ENCODE peak calls at places on chromosome 4, in four cellular contexts. One of them, this sample, is unnamed.

GRCh38 chr4:91280551-91281290 is 1023.0 kb upstream of the GRID2 start:
- DNase-seq in K562: no peak
- DNase-seq in H1: no peak
- DNase-seq in GM12891: no peak
- DNase-seq in this sample: no peak

GRCh38 chr4:77268108-77268507 is 111.1 kb downstream of the CCNG2 start:
- DNase-seq in GM12891: no peak
- DNase-seq in K562: no peak
- DNase-seq in H1: no peak
- DNase-seq in this sample: no peak

GRCh38 chr4:188534297-188534696 is 395.1 kb downstream of the TRIML1 start:
- DNase-seq in H1: no peak
- DNase-seq in GM12891: no peak
- DNase-seq in K562: no peak
- DNase-seq in this sample: no peak

GRCh38 chr4:34972189-34972588 is 1272.1 kb downstream of the ARAP2 start:
- DNase-seq in H1: no peak
- DNase-seq in K562: no peak
- DNase-seq in GM12891: no peak
- DNase-seq in this sample: no peak

GRCh38 chr4:140666889-140667614 is 89.1 kb downstream of the TBC1D9 start:
- DNase-seq in GM12891: no peak
- DNase-seq in H1: no peak
- DNase-seq in K562: no peak
- DNase-seq in this sample: no peak

GRCh38 chr4:10664408-10664807 is 20.2 kb downstream of the CLNK start:
- DNase-seq in GM12891: no peak
- DNase-seq in H1: no peak
- DNase-seq in K562: no peak
- DNase-seq in this sample: no peak

GRCh38 chr4:122633211-122633610 is 12.3 kb upstream of the IL21 start:
- DNase-seq in GM12891: no peak
- DNase-seq in K562: no peak
- DNase-seq in H1: no peak
- DNase-seq in this sample: no peak

GRCh38 chr4:31043382-31044062 is 323.4 kb downstream of the PCDH7 start:
- DNase-seq in GM12891: no peak
- DNase-seq in H1: no peak
- DNase-seq in K562: no peak
- DNase-seq in this sample: no peak

GRCh38 chr4:152100378-152101201 is 339.8 kb upstream of the GATB start:
- DNase-seq in H1: no peak
- DNase-seq in K562: no peak
- DNase-seq in GM12891: peak
- DNase-seq in this sample: peak

GRCh38 chr4:118749347-118749988 is 64.3 kb downstream of the METTL14 start:
- DNase-seq in K562: no peak
- DNase-seq in H1: no peak
- DNase-seq in GM12891: no peak
- DNase-seq in this sample: no peak

GRCh38 chr4:131613086-131613823 is 1535.8 kb upstream of the PCDH10 start:
- DNase-seq in H1: no peak
- DNase-seq in K562: no peak
- DNase-seq in GM12891: no peak
- DNase-seq in this sample: no peak

DNA sequence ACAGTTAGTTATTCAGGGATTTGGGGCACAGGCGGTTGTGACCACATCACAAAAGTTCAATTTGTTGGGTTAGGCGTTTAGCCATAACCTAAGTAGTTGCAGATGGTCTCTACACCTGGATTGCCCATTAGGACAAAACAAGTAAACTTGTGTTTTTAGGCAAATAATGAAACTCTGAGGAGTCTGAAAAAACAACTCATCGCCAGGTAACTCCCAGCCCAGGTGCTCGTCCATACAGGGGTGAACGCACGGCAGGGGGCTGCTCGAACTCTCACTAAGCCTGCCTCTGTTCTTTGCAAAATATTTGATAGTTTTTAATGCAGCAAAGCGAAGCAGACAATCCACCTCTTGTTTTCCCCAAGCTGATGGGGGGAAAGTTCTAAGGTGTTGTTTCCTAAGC is 571 bp upstream of the RHOH start:
- DNase-seq in K562: no peak
- DNase-seq in H1: no peak
- DNase-seq in GM12891: no peak
- DNase-seq in this sample: no peak
- TF ChIP-seq TAF1 in K562: no peak
- TF ChIP-seq TAF1 in H1: no peak
- TF ChIP-seq TAF1 in GM12891: no peak
- TF ChIP-seq TAF1 in this sample: no peak

DNA sequence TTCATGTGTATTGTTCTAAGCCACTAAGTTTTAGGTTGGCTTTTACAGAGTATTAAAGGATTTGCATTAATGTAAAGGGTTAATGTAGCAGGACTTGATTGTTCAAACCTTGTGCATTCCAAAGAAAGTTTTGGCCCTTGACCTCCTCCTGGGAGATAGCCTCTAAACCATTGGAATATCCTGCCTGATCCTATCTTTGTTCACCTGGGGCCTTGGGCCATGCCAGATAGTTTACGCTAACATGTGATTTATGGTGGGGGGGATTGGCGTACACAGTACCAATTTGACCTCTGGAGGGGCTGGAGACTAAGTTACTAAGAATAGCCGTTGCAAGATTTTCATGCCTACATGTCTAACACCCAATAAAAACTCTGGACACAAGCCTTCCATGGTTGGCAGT is 1002.7 kb upstream of the PABPC4L start:
- DNase-seq in GM12891: no peak
- DNase-seq in K562: no peak
- DNase-seq in H1: no peak
- DNase-seq in this sample: no peak
- TF ChIP-seq POLR2AphosphoS5 in GM12891: no peak
- TF ChIP-seq POLR2AphosphoS5 in K562: no peak
- TF ChIP-seq POLR2AphosphoS5 in H1: no peak
- TF ChIP-seq POLR2AphosphoS5 in this sample: no peak

DNA sequence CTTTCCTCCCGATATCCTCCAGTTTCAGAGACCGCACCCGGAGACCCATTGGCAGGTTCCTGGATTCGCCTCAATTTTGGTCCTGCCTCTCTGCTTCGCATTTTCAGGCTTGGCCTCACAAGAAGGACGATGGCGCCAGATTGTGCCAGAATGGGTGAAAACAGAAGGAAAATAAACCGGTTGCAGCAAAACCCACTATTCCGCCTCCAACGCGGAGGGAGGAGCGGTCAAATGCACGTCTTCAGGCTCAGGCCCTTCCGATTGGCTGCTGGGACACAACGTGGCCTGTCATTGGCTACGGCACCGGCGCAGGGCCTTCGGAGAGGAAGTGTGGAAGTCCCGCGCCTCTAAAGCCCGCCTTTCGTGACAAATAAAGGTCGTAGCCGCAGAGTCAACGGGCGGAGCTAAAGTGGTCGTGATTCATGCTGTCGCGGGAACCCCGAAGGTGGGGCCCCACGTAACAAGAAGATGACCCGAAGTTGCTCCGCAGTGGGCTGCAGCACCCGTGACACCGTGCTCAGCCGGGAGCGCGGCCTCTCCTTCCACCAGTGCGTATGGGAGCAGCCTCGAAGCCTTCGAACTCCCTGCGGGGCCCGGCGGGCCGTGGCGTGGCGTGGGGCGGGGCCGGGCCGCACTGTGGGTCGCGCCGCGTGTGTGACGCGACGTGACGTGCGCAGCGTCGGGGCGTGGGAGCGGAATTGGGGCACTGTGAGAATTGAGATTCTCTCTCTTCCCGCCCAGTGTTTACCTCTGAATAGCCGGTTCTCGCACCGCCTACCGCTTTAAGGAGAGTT is at the start of gene THAP9:
- DNase-seq in K562: peak
- DNase-seq in H1: peak
- DNase-seq in GM12891: peak
- DNase-seq in this sample: peak
- TF ChIP-seq POLR2A in K562: peak
- TF ChIP-seq POLR2A in H1: peak
- TF ChIP-seq POLR2A in GM12891: peak
- TF ChIP-seq POLR2A in this sample: peak

GRCh38 chr4:78776031-78776728 is at the start of gene BMP2K:
- DNase-seq in GM12891: peak
- DNase-seq in H1: peak
- DNase-seq in K562: peak
- DNase-seq in this sample: peak

GRCh38 chr4:78777556-78777900 is 1.4 kb downstream of the BMP2K start:
- DNase-seq in H1: no peak
- DNase-seq in GM12891: no peak
- DNase-seq in K562: no peak
- DNase-seq in this sample: no peak

GRCh38 chr4:78778530-78778929 is 2.4 kb downstream of the BMP2K start:
- DNase-seq in K562: no peak
- DNase-seq in H1: no peak
- DNase-seq in GM12891: no peak
- DNase-seq in this sample: no peak

GRCh38 chr4:78775278-78776030 is 696 bp upstream of the BMP2K start:
- DNase-seq in GM12891: peak
- DNase-seq in H1: peak
- DNase-seq in K562: peak
- DNase-seq in this sample: peak

DNA sequence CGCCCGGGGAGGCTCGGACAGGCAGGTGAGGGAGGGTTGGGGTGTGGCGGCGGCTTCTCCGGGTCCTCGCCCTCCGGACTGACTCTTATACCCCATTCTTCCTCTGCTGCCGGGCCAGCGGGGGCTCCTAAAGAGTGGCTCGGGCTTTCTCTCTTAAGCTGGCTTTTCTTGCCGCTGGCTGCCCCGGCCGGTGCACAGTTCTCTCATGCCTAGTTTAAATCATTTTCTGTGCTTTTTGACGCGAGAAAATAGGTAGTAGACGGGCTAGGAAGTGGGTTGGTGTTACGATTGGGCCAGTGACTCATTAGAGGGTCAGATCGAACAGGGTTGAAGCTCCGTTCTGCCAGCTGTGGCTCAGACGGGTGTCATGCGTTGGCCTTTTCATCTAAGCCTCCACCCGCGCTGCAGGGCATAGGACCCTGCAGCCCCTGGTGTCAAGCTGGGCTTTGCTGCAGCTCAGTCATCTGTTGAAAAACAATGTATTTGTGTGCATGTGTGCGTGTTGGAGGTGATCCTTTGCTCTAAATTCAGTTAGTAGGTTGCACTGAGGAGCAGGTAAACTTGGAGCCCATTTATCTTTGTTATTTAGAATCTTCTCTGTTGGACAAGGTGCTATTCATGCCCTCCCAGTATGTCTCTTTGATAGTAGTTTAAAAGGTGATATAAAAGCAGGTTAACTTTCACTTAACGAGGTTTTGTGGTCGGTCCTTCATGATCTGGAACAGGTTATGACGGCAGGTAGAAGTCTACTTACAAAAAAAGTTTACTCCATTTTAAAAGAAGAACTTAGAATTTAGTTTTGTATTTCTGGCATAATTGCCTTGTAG is 792 bp downstream of the BMP2K start:
- DNase-seq in K562: peak
- DNase-seq in GM12891: no peak
- DNase-seq in H1: peak
- DNase-seq in this sample: peak
- TF ChIP-seq TAF1 in K562: no peak
- TF ChIP-seq TAF1 in GM12891: no peak
- TF ChIP-seq TAF1 in H1: peak
- TF ChIP-seq TAF1 in this sample: no peak

GRCh38 chr4:121397941-121398601 is 17.3 kb upstream of the QRFPR start:
- DNase-seq in GM12891: no peak
- DNase-seq in H1: no peak
- DNase-seq in K562: no peak
- DNase-seq in this sample: no peak
- TF ChIP-seq POLR2AphosphoS5 in GM12891: no peak
- TF ChIP-seq POLR2AphosphoS5 in H1: no peak
- TF ChIP-seq POLR2AphosphoS5 in K562: no peak
- TF ChIP-seq POLR2AphosphoS5 in this sample: no peak

DNA sequence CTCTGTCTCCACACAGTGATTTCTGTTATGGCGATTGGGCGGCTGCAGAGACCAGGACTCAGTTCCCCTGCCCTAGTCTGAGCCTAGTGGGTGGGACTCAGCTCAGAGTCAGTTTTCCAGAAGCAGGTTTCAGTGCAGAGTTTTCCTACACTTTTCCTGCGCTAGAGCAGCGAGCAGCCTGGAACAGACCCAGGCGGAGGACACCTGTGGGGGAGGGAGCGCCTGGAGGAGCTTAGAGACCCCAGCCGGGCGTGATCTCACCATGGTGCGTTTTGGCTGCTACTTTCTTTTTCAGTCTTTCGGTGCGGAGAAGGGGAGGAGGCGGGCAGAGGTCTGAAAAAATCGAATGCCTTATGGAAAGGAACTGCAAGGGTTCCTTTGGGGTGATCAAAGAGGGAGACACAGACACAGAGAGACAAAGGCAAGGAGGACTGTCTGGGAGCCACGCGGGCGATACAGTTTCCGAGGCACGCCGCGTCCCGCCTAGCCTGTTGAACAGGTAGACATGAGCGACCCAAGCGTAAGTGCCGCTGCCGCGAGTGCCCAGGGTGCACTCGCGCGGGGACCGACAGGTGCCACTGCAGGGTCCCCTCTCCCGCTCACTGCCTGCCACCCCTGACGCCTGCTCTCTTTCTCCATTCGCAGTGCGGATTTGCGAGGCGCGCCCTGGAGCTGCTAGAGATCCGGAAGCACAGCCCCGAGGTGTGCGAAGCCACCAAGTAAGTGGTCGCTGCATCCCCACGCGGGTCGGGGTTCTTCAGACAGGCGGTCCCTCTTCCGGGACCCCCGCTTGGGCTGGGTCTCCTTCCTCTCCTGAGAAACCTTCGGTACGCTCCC is at the start of gene GUCY1A1:
- DNase-seq in GM12891: peak
- DNase-seq in H1: no peak
- DNase-seq in K562: no peak
- DNase-seq in this sample: peak
- TF ChIP-seq POLR2A in GM12891: no peak
- TF ChIP-seq POLR2A in H1: no peak
- TF ChIP-seq POLR2A in K562: no peak
- TF ChIP-seq POLR2A in this sample: no peak

GRCh38 chr4:3321295-3321889 is 28.6 kb downstream of the RGS12 start:
- DNase-seq in GM12891: no peak
- DNase-seq in K562: no peak
- DNase-seq in H1: no peak
- DNase-seq in this sample: no peak

GRCh38 chr4:3322059-3322550 is 29.3 kb downstream of the RGS12 start:
- DNase-seq in K562: no peak
- DNase-seq in GM12891: no peak
- DNase-seq in H1: no peak
- DNase-seq in this sample: no peak

GRCh38 chr4:3320361-3321023 is 27.7 kb downstream of the RGS12 start:
- DNase-seq in H1: no peak
- DNase-seq in GM12891: no peak
- DNase-seq in K562: no peak
- DNase-seq in this sample: no peak

GRCh38 chr4:3324093-3324815 is 31.4 kb downstream of the RGS12 start:
- DNase-seq in K562: peak
- DNase-seq in H1: peak
- DNase-seq in GM12891: no peak
- DNase-seq in this sample: no peak

GRCh38 chr4:3323071-3323481 is 30.3 kb downstream of the RGS12 start:
- DNase-seq in GM12891: no peak
- DNase-seq in H1: no peak
- DNase-seq in K562: no peak
- DNase-seq in this sample: no peak
- TF ChIP-seq TAF1 in GM12891: no peak
- TF ChIP-seq TAF1 in H1: no peak
- TF ChIP-seq TAF1 in K562: no peak
- TF ChIP-seq TAF1 in this sample: no peak